ENCODE peak calls at places on chromosomes 7 and 10, in seven cellular contexts. One of them, this sample, is unnamed.
A peak's percentile ranks its signal among the peaks of the same experiment; 100 is the strongest.

GRCh38 chr7:98569606-98570337 is 47.3 kb upstream of the NPTX2 start:
- DNase-seq in PC-9: no peak
- DNase-seq in HepG2: no peak
- DNase-seq in kidney: no peak
- DNase-seq in AG09309: no peak
- DNase-seq in CD8-positive, alpha-beta T cell: no peak
- DNase-seq in cardiac muscle cell: no peak
- DNase-seq in this sample: no peak

GRCh38 chr7:100220833-100221718 is 1.3 kb downstream of the PVRIG start:
- DNase-seq in PC-9: no peak
- DNase-seq in HepG2: no peak
- DNase-seq in kidney: peak; percentile 75
- DNase-seq in AG09309: no peak
- DNase-seq in CD8-positive, alpha-beta T cell: peak; percentile 77
- DNase-seq in cardiac muscle cell: no peak
- DNase-seq in this sample: peak; percentile 85

GRCh38 chr10:5611899-5612680 is 54.3 kb downstream of the ASB13 start:
- DNase-seq in PC-9: peak; percentile 69
- DNase-seq in HepG2: no peak
- DNase-seq in kidney: peak; percentile 41
- DNase-seq in AG09309: no peak
- DNase-seq in CD8-positive, alpha-beta T cell: no peak
- DNase-seq in cardiac muscle cell: no peak
- DNase-seq in this sample: no peak

GRCh38 chr7:143979999-143980398 is 20.1 kb upstream of the OR6B1 start:
- DNase-seq in PC-9: no peak
- DNase-seq in HepG2: no peak
- DNase-seq in kidney: no peak
- DNase-seq in AG09309: no peak
- DNase-seq in CD8-positive, alpha-beta T cell: no peak
- DNase-seq in cardiac muscle cell: no peak
- DNase-seq in this sample: no peak

GRCh38 chr7:32680259-32681173 is 185.2 kb downstream of the AVL9 start:
- DNase-seq in PC-9: peak; percentile 89
- DNase-seq in HepG2: no peak
- DNase-seq in kidney: no peak
- DNase-seq in AG09309: peak; percentile 48
- DNase-seq in CD8-positive, alpha-beta T cell: no peak
- DNase-seq in cardiac muscle cell: peak; percentile 92
- DNase-seq in this sample: no peak

GRCh38 chr10:17665742-17666141 is 21.8 kb downstream of the STAM start:
- DNase-seq in PC-9: no peak
- DNase-seq in HepG2: peak; percentile 20
- DNase-seq in kidney: no peak
- DNase-seq in AG09309: peak; percentile 69
- DNase-seq in CD8-positive, alpha-beta T cell: no peak
- DNase-seq in cardiac muscle cell: peak; percentile 95
- DNase-seq in this sample: no peak

GRCh38 chr7:75979361-75980125 is 14.9 kb downstream of the TMEM120A start:
- DNase-seq in PC-9: no peak
- DNase-seq in HepG2: no peak
- DNase-seq in kidney: peak; percentile 76
- DNase-seq in AG09309: no peak
- DNase-seq in CD8-positive, alpha-beta T cell: no peak
- DNase-seq in cardiac muscle cell: no peak
- DNase-seq in this sample: no peak

GRCh38 chr10:42646692-42647640 is 8.6 kb upstream of the ZNF33B start:
- DNase-seq in PC-9: peak; percentile 49
- DNase-seq in HepG2: no peak
- DNase-seq in kidney: no peak
- DNase-seq in AG09309: no peak
- DNase-seq in CD8-positive, alpha-beta T cell: no peak
- DNase-seq in cardiac muscle cell: no peak
- DNase-seq in this sample: no peak

GRCh38 chr10:5043716-5044115 is 40.1 kb upstream of the AKR1C2 start:
- DNase-seq in PC-9: no peak
- DNase-seq in HepG2: no peak
- DNase-seq in kidney: peak; percentile 81
- DNase-seq in AG09309: no peak
- DNase-seq in CD8-positive, alpha-beta T cell: no peak
- DNase-seq in cardiac muscle cell: peak; percentile 69
- DNase-seq in this sample: no peak

GRCh38 chr7:128869138-128869943 is 6.7 kb downstream of the ATP6V1F start:
- DNase-seq in PC-9: peak; percentile 78
- DNase-seq in HepG2: no peak
- DNase-seq in kidney: peak; percentile 85
- DNase-seq in AG09309: no peak
- DNase-seq in CD8-positive, alpha-beta T cell: no peak
- DNase-seq in cardiac muscle cell: peak; percentile 37
- DNase-seq in this sample: peak; percentile 43

GRCh38 chr7:146116452-146117219 is at the start of gene CNTNAP2:
- DNase-seq in PC-9: no peak
- DNase-seq in HepG2: no peak
- DNase-seq in kidney: peak; percentile 61
- DNase-seq in AG09309: no peak
- DNase-seq in CD8-positive, alpha-beta T cell: no peak
- DNase-seq in cardiac muscle cell: peak; percentile 75
- DNase-seq in this sample: no peak

GRCh38 chr7:48760528-48761265 is 163.7 kb upstream of the CDC14C start:
- DNase-seq in PC-9: no peak
- DNase-seq in HepG2: no peak
- DNase-seq in kidney: no peak
- DNase-seq in AG09309: no peak
- DNase-seq in CD8-positive, alpha-beta T cell: no peak
- DNase-seq in cardiac muscle cell: no peak
- DNase-seq in this sample: no peak

GRCh38 chr7:2355079-2356008 is 717 bp downstream of the EIF3B start:
- DNase-seq in PC-9: peak; percentile 25
- DNase-seq in HepG2: no peak
- DNase-seq in kidney: no peak
- DNase-seq in AG09309: no peak
- DNase-seq in CD8-positive, alpha-beta T cell: no peak
- DNase-seq in cardiac muscle cell: peak; percentile 10
- DNase-seq in this sample: no peak

GRCh38 chr7:44212581-44213184 is 11.9 kb downstream of the YKT6 start:
- DNase-seq in PC-9: no peak
- DNase-seq in HepG2: no peak
- DNase-seq in kidney: peak; percentile 33
- DNase-seq in AG09309: no peak
- DNase-seq in CD8-positive, alpha-beta T cell: no peak
- DNase-seq in cardiac muscle cell: no peak
- DNase-seq in this sample: no peak

GRCh38 chr10:93435621-93436385 is 46.3 kb downstream of the MYOF start:
- DNase-seq in PC-9: no peak
- DNase-seq in HepG2: peak; percentile 35
- DNase-seq in kidney: no peak
- DNase-seq in AG09309: no peak
- DNase-seq in CD8-positive, alpha-beta T cell: no peak
- DNase-seq in cardiac muscle cell: peak; percentile 82
- DNase-seq in this sample: no peak

GRCh38 chr10:17028843-17029580 is 100.6 kb downstream of the CUBN start:
- DNase-seq in PC-9: no peak
- DNase-seq in HepG2: no peak
- DNase-seq in kidney: no peak
- DNase-seq in AG09309: no peak
- DNase-seq in CD8-positive, alpha-beta T cell: no peak
- DNase-seq in cardiac muscle cell: peak; percentile 20
- DNase-seq in this sample: no peak

GRCh38 chr7:134329614-134330316 is 13.0 kb upstream of the SLC35B4 start:
- DNase-seq in PC-9: no peak
- DNase-seq in HepG2: no peak
- DNase-seq in kidney: no peak
- DNase-seq in AG09309: no peak
- DNase-seq in CD8-positive, alpha-beta T cell: no peak
- DNase-seq in cardiac muscle cell: no peak
- DNase-seq in this sample: no peak

GRCh38 chr7:134331393-134331792 is 14.7 kb upstream of the SLC35B4 start:
- DNase-seq in PC-9: no peak
- DNase-seq in HepG2: no peak
- DNase-seq in kidney: no peak
- DNase-seq in AG09309: no peak
- DNase-seq in CD8-positive, alpha-beta T cell: no peak
- DNase-seq in cardiac muscle cell: no peak
- DNase-seq in this sample: no peak

GRCh38 chr7:134330990-134331389 is 14.3 kb upstream of the SLC35B4 start:
- DNase-seq in PC-9: no peak
- DNase-seq in HepG2: no peak
- DNase-seq in kidney: no peak
- DNase-seq in AG09309: no peak
- DNase-seq in CD8-positive, alpha-beta T cell: no peak
- DNase-seq in cardiac muscle cell: no peak
- DNase-seq in this sample: no peak

GRCh38 chr7:134328900-134329299 is 12.2 kb upstream of the SLC35B4 start:
- DNase-seq in PC-9: no peak
- DNase-seq in HepG2: no peak
- DNase-seq in kidney: no peak
- DNase-seq in AG09309: no peak
- DNase-seq in CD8-positive, alpha-beta T cell: no peak
- DNase-seq in cardiac muscle cell: no peak
- DNase-seq in this sample: no peak

GRCh38 chr7:134327896-134328295 is 11.2 kb upstream of the SLC35B4 start:
- DNase-seq in PC-9: peak; percentile 17
- DNase-seq in HepG2: peak; percentile 57
- DNase-seq in kidney: no peak
- DNase-seq in AG09309: no peak
- DNase-seq in CD8-positive, alpha-beta T cell: peak; percentile 36
- DNase-seq in cardiac muscle cell: peak; percentile 69
- DNase-seq in this sample: peak; percentile 49
- H3K4me3 ChIP-seq in PC-9: no peak overlapping the region
- H3K4me3 ChIP-seq in HepG2: no peak overlapping the region
- H3K4me3 ChIP-seq in kidney: no peak overlapping the region
- H3K4me3 ChIP-seq in AG09309: no peak overlapping the region
- H3K4me3 ChIP-seq in CD8-positive, alpha-beta T cell: no peak overlapping the region
- H3K4me3 ChIP-seq in cardiac muscle cell: no peak overlapping the region
- H3K4me3 ChIP-seq in this sample: no peak overlapping the region

DNA sequence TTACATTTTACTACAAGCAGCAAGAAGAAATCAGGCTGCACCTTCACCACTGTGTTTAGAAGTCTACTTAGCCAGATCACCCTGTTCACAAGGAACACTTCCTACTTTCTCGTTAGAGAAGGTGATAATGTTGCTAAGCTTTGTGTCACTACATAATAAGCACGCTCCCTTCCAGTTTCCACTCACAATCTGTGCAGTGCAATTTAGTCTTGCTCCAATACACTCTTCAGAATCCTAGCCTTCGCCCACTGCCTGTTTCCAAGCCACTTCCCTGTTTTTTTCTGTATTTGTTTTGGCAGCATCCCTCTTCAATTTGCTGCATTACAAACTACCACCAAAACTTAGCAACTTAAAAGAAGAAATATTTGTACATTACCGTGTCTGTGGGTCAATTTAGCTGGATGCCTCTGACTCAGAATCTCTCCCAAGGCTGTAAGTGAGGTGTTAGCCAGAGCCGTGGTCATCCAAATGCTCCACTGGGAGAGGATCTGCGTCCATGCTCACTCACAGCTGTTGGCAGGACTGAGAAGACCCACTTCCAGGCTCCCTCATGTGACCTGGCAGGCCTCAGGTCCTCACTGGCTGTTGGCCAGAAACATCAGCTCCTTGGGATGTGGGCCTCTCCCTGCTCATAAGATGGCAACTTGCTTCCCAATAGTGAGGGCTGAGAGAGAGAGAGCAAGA is 110.4 kb downstream of the PON1 start:
- DNase-seq in PC-9: no peak
- DNase-seq in HepG2: no peak
- DNase-seq in kidney: no peak
- DNase-seq in AG09309: no peak
- DNase-seq in CD8-positive, alpha-beta T cell: no peak
- DNase-seq in cardiac muscle cell: peak; percentile 85
- DNase-seq in this sample: no peak
- H3K4me3 ChIP-seq in PC-9: no peak overlapping the region
- H3K4me3 ChIP-seq in HepG2: no peak overlapping the region
- H3K4me3 ChIP-seq in kidney: no peak overlapping the region
- H3K4me3 ChIP-seq in AG09309: no peak overlapping the region
- H3K4me3 ChIP-seq in CD8-positive, alpha-beta T cell: no peak overlapping the region
- H3K4me3 ChIP-seq in cardiac muscle cell: no peak overlapping the region
- H3K4me3 ChIP-seq in this sample: no peak overlapping the region

DNA sequence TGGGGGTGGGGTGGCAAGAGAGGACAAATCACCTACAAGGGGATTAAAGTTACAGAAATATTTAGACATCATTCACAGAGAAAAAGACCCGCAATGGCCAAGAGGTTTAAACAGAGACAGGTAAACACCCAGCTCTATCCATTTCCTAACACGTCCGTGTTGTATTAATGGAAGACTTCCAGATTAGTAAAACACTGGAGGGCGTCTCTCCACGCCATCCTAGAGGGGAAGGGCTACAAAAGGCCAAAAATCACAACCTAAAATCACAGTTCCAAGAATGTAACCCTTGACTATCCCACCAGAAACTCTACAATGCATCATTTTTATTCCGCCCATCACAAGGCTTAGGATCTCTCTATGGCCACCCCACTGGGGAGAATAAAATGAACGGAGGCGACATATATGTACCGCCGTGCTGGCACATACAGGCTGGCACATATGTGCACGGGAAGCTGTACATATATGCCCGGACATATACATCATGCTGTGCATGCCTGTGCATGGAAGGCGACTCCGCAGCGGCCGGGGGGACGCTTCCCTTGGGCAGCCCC is 758 bp downstream of the PCLO start:
- DNase-seq in PC-9: no peak
- DNase-seq in HepG2: no peak
- DNase-seq in kidney: no peak
- DNase-seq in AG09309: no peak
- DNase-seq in CD8-positive, alpha-beta T cell: no peak
- DNase-seq in cardiac muscle cell: no peak
- DNase-seq in this sample: no peak
- H3K4me3 ChIP-seq in PC-9: peak overlapping the region; percentile 98
- H3K4me3 ChIP-seq in HepG2: peak overlapping the region; percentile 56
- H3K4me3 ChIP-seq in kidney: peak overlapping the region; percentile 90
- H3K4me3 ChIP-seq in AG09309: no peak overlapping the region
- H3K4me3 ChIP-seq in CD8-positive, alpha-beta T cell: peak overlapping the region; percentile 37
- H3K4me3 ChIP-seq in cardiac muscle cell: peak overlapping the region; percentile 50
- H3K4me3 ChIP-seq in this sample: no peak overlapping the region

DNA sequence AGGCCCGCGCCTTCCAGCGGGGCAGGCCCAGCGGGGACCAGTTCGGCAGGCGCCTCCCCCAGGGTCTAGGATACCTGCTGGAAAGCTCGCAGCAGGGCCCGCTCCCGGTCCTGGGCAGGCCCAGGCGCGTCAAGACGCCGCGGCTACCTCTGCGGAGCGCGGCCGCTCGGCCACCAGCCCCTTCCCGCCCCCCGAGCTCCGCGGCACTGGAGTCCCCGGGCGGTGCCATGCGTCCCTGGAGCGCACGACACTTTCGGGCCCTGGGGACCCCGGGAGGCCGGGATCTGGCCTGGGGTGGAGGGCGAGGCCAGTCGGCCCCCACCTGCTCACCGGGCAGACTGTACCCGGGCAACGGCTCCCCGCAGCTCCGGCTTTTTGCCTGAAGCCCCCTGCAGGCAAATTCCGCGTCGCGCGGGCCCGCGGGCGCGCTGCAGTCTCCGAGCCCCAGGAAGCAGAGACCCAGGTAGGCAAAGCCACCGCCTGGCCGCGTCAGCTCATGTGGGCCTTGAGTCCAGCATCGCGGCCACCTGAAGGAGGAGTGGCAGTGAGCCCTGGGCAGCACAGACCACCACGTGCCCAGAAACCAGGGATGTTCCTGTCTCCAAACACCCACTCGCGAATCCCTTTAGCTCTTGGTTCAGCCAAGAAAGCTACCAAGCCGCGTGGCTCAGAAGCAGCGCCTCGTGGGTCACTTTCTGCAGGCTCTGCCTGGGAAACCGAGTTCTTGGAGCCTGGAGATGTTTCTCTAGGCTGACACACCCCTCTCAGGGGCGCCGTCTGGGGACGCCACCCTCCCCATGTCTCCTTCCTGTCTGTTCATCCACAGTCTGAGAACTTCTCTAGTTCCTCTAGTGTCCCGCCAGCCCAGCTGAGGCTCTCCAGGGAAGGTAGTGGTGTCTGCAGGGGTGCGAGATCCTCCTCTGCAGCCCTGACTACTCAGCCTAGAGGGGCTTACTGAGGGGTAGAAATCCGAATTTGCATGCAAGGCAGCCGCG is 46.1 kb upstream of the APBB1IP start:
- DNase-seq in PC-9: no peak
- DNase-seq in HepG2: no peak
- DNase-seq in kidney: no peak
- DNase-seq in AG09309: no peak
- DNase-seq in CD8-positive, alpha-beta T cell: no peak
- DNase-seq in cardiac muscle cell: no peak
- DNase-seq in this sample: no peak
- H3K4me3 ChIP-seq in PC-9: no peak overlapping the region
- H3K4me3 ChIP-seq in HepG2: no peak overlapping the region
- H3K4me3 ChIP-seq in kidney: no peak overlapping the region
- H3K4me3 ChIP-seq in AG09309: no peak overlapping the region
- H3K4me3 ChIP-seq in CD8-positive, alpha-beta T cell: peak overlapping the region; percentile 39
- H3K4me3 ChIP-seq in cardiac muscle cell: no peak overlapping the region
- H3K4me3 ChIP-seq in this sample: peak overlapping the region; percentile 33

This sample was measured in naive thymus-derived CD4-positive, alpha-beta T cell.